ENCODE peak calls at places on chromosomes 7 and 10, in five cellular contexts. W is gastrocnemius medialis; S is iPS DF 6.9; F is pancreas; X is CD4-positive, CD25-positive, alpha-beta regulatory T cell. E is an unnamed sample.

GRCh38 chr10:3151889-3152565 is 20.6 kb downstream of the PITRM1 start:
- DNase-seq in X (no peak), W (no peak), S (no peak), F (no peak), E (no peak)

GRCh38 chr7:116142850-116143249 is 67.5 kb upstream of the TES start:
- DNase-seq in X (peak; percentile 82), W (no peak), S (no peak), F (no peak), E (no peak)

GRCh38 chr7:156626220-156626895 is 14.2 kb upstream of the RNF32 start:
- DNase-seq in S (no peak), X (no peak), W (no peak), F (no peak), E (no peak)

GRCh38 chr7:108570146-108570755 is 577 bp downstream of the DNAJB9 start:
- DNase-seq in X (peak; percentile 70), F (peak; percentile 58), S (no peak), W (peak; percentile 50), E (no peak)

GRCh38 chr7:75961194-75961593 is 33.2 kb downstream of the TMEM120A start:
- DNase-seq in X (no peak), S (no peak), W (no peak), F (no peak), E (no peak)

GRCh38 chr10:124996854-124997215 is 54.9 kb downstream of the ZRANB1 start:
- DNase-seq in W (no peak), F (no peak), X (no peak), S (no peak), E (no peak)

GRCh38 chr10:16745061-16745460 is 72.2 kb downstream of the RSU1 start:
- DNase-seq in W (no peak), X (no peak), F (no peak), S (no peak), E (no peak)

GRCh38 chr10:78327778-78328591 is 294.3 kb downstream of the RPS24 start:
- DNase-seq in X (no peak), F (peak; percentile 8), W (no peak), S (no peak), E (no peak)

GRCh38 chr7:26292768-26293560 is 1.3 kb downstream of the SNX10 start:
- DNase-seq in W (no peak), F (peak; percentile 35), X (peak; percentile 15), S (no peak), E (no peak)

GRCh38 chr7:237385-237784 is 45.0 kb downstream of the FAM20C start:
- DNase-seq in X (no peak), S (no peak), F (no peak), W (no peak), E (no peak)
- H3K4me3 ChIP-seq in X (no peak overlapping the region), S (no peak overlapping the region), F (no peak overlapping the region), W (no peak overlapping the region), E (no peak overlapping the region)

DNA sequence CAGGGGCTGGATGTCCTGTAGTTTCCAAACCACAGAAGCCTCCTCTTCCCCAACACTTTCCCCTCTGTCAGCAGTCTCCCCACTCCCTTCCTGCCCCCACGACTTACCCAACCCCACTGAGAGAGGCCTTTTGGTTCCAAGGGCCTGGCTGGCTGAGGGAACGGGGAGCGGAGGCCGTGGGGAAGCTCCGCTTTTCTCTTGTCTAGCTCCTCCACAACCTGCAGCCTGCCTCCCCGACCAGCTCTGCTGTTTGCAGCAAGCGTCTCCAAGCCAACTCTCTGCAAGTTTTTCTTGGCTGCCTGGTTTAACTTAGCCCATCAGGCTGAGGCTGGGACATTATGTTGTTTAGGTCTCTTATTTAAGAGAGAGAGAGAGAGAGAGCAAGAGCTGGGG is 126.8 kb downstream of the NEURL1 start:
- DNase-seq in X (no peak), F (no peak), W (no peak), S (no peak), E (no peak)
- H3K4me1 ChIP-seq in X (no peaks in the 10 kb centered on the region), F (no peaks in the 10 kb centered on the region), W (peaks cover 60% of the 10 kb centered on the region), S (peaks cover 2% of the 10 kb centered on the region), E (no peaks in the 10 kb centered on the region)

GRCh38 chr10:61939575-61940301 is 38.2 kb downstream of the ARID5B start:
- DNase-seq in X (no peak), W (no peak), S (no peak), F (no peak), E (no peak)

GRCh38 chr10:61935085-61935484 is 33.6 kb downstream of the ARID5B start:
- DNase-seq in F (no peak), X (no peak), W (no peak), S (no peak), E (no peak)

GRCh38 chr10:61941202-61941651 is 39.7 kb downstream of the ARID5B start:
- DNase-seq in X (no peak), S (no peak), F (no peak), W (no peak), E (no peak)

GRCh38 chr10:61936770-61937169 is 35.3 kb downstream of the ARID5B start:
- DNase-seq in W (no peak), F (no peak), S (no peak), X (no peak), E (no peak)

GRCh38 chr10:61937631-61938284 is 36.3 kb downstream of the ARID5B start:
- DNase-seq in W (no peak), S (no peak), X (peak; percentile 46), F (no peak), E (no peak)
- H3K4me3 ChIP-seq in W (no peak overlapping the region), S (no peak overlapping the region), X (peak overlapping the region; percentile 60), F (no peak overlapping the region), E (no peak overlapping the region)

GRCh38 chr7:44486001-44486400 is 4.5 kb downstream of the NUDCD3 start:
- DNase-seq in F (no peak), S (no peak), W (no peak), X (no peak), E (no peak)
- H3K4me1 ChIP-seq in F (peaks cover 22% of the 10 kb centered on the region), S (no peaks in the 10 kb centered on the region), W (peaks cover 67% of the 10 kb centered on the region), X (peaks cover 55% of the 10 kb centered on the region), E (peaks cover 25% of the 10 kb centered on the region)

DNA sequence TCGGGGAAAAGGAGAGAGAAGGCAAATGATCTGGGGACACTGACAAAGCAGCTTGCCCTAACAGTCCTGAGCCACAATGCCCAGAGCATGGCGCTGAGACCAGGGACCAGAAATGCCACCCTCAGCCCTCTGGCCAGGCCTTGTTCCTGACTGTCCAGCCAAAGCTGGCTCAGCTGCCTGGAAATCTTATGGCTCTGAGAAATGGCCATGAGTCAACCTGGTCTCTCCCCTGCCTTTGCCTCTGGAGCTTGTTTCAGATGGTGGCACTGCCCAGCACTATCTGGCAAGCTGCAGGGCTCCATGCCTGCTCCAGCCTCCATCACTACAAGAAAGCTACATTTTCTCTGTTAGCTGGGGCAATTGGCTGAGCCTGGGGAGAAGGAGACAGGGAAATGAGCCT is 90.5 kb upstream of the PLXNA4 start:
- DNase-seq in X (no peak), W (no peak), S (no peak), F (no peak), E (no peak)
- H3K4me3 ChIP-seq in X (peak overlapping the region; percentile 58), W (no peak overlapping the region), S (no peak overlapping the region), F (no peak overlapping the region), E (peak overlapping the region; percentile 25)

DNA sequence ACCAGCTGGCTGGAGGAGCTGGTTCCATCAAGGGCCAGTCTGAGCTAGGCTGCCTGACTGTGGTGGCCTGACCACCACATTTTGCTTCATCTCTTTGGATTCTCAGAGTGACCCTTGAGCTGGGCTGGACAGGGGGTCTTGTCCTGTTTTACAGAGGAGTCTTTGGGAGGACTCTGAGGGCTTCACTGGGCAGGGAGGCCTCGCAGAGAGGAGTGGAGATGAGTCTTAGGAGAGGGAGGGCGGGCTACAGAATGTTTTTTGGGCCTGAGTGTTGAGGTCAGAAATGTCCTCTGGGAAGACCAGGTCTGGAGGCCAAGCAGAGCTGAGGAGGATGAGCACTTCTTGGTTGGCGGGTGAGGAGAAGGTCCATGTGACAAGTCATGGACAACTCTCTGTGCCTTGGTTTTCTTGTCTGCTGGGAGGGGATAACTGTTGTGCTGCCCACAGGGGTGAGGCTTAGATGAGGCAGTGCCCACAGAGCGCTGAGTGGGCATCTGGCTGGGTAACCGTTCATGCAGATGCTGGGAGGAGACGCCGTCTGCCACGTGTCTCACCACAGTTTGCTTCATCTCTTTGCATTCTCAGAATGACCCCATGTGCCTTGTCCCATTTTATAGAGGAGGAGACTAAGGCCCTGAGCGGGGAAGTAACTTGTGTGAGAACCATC is 9.4 kb downstream of the TSPAN15 start:
- DNase-seq in X (no peak), W (no peak), F (no peak), S (no peak), E (no peak)
- H3K4me1 ChIP-seq in X (no peaks in the 10 kb centered on the region), W (peaks cover 90% of the 10 kb centered on the region), F (peaks cover 8% of the 10 kb centered on the region), S (no peaks in the 10 kb centered on the region), E (no peaks in the 10 kb centered on the region)